ENCODE peak calls at places on chromosomes 6 and 20, in six cellular contexts. B is H1, O is GM12878, Z is HepG2, D is SK-N-SH, H is K562. I is an unnamed sample.

GRCh38 chr6:33633462-33634158 is 12.5 kb downstream of the ITPR3 start:
- DNase-seq in D (peak), B (no peak), Z (no peak), O (no peak), H (peak), I (no peak)

GRCh38 chr6:40349566-40350192 is 237.5 kb downstream of the LRFN2 start:
- DNase-seq in D (no peak), Z (no peak), B (no peak), O (no peak), H (no peak), I (no peak)

GRCh38 chr6:94651239-94651638 is 926.1 kb upstream of the MANEA start:
- DNase-seq in D (no peak), B (no peak), H (no peak), O (no peak), Z (no peak), I (no peak)

GRCh38 chr6:46491789-46492547 is 719 bp upstream of the RCAN2 start:
- DNase-seq in B (no peak), D (peak), O (no peak), Z (peak), H (no peak), I (peak)

GRCh38 chr6:46888578-46888977 is 33.2 kb downstream of the ADGRF5 start:
- DNase-seq in O (no peak), D (no peak), H (no peak), B (no peak), Z (no peak), I (no peak)

GRCh38 chr6:28383235-28384142 is 16.1 kb downstream of the ZSCAN12 start:
- DNase-seq in O (no peak), H (peak), Z (peak), B (peak), D (peak), I (peak)

GRCh38 chr6:83708546-83708969 is 343 bp downstream of the SNAP91 start:
- DNase-seq in H (no peak), D (peak), O (no peak), Z (no peak), B (peak), I (no peak)

GRCh38 chr6:98838027-98838426 is 3.7 kb downstream of the POU3F2 start:
- DNase-seq in H (no peak), O (no peak), B (no peak), D (no peak), Z (no peak), I (no peak)

GRCh38 chr6:55802259-55802658 is 73.1 kb downstream of the BMP5 start:
- DNase-seq in O (no peak), Z (no peak), D (no peak), B (no peak), H (no peak), I (no peak)

GRCh38 chr6:27871919-27872633 is 40.1 kb downstream of the OR2B2 start:
- DNase-seq in H (no peak), Z (no peak), O (peak), B (no peak), D (peak), I (no peak)

GRCh38 chr6:85516168-85516567 is 66.3 kb downstream of the NT5E start:
- DNase-seq in B (no peak), H (no peak), O (no peak), D (no peak), Z (peak), I (no peak)

GRCh38 chr6:10033223-10033829 is 381.5 kb downstream of the TFAP2A start:
- DNase-seq in B (peak), O (no peak), H (no peak), Z (peak), D (no peak), I (no peak)

GRCh38 chr6:57029213-57029612 is 17.3 kb upstream of the KIAA1586 start:
- DNase-seq in D (no peak), H (no peak), B (no peak), Z (no peak), O (no peak), I (no peak)

DNA sequence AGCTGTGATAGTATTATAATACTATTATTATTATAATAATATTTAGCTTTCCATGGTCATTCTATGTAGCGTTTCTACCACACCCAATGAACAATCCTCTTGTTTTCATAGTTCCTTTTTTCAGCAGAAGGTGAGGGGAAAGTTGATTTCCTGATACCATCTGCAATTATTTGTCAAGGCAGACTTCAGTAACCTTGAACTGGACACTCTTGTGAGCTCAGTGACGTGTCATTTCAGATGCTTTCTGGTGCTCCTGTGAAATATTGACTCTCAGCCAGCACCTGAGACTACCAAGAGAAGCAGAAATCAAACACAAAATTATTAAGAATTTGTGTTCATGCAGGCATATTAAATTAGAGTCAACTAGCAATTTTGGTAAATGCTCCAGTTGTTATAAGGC is 46.0 kb upstream of the PROKR2 start:
- DNase-seq in H (no peak), B (no peak), O (no peak), Z (peak), D (no peak), I (no peak)
- H3K4me2 ChIP-seq in H (no peak), B (no peak), O (no peak), Z (no peak), D (no peak), I (no peak)

GRCh38 chr6:151402228-151402627 is 10.9 kb upstream of the ZBTB2 start:
- DNase-seq in H (no peak), D (no peak), B (no peak), O (no peak), Z (no peak), I (no peak)
- TF ChIP-seq YY1 in H (no peak), D (no peak), B (no peak), O (no peak), Z (no peak), I (no peak)

GRCh38 chr6:143700684-143701342 is 23.0 kb downstream of the PHACTR2 start:
- DNase-seq in H (no peak), D (peak), B (no peak), O (no peak), Z (no peak), I (no peak)

GRCh38 chr6:143705564-143705963 is 27.8 kb downstream of the PHACTR2 start:
- DNase-seq in Z (peak), D (no peak), O (no peak), H (no peak), B (no peak), I (no peak)

GRCh38 chr6:143698329-143698728 is 20.6 kb downstream of the PHACTR2 start:
- DNase-seq in B (no peak), H (no peak), Z (no peak), O (no peak), D (no peak), I (no peak)

GRCh38 chr6:143698759-143699750 is 21.3 kb downstream of the PHACTR2 start:
- DNase-seq in B (no peak), D (no peak), O (no peak), Z (peak), H (peak), I (no peak)

GRCh38 chr6:143701343-143702234 is 23.8 kb downstream of the PHACTR2 start:
- DNase-seq in D (peak), B (no peak), O (no peak), Z (no peak), H (no peak), I (no peak)
- H3K4me2 ChIP-seq in D (no peak), B (no peak), O (no peak), Z (no peak), H (no peak), I (no peak)

GRCh38 chr20:3239026-3239866 is at the start of gene SLC4A11:
- DNase-seq in Z (peak), B (peak), H (peak), D (peak), O (no peak), I (peak)

GRCh38 chr20:3237958-3238615 is 903 bp downstream of the SLC4A11 start:
- DNase-seq in H (no peak), B (no peak), Z (no peak), D (peak), O (no peak), I (no peak)

GRCh38 chr20:3240776-3241363 is 1.9 kb upstream of the SLC4A11 start:
- DNase-seq in D (no peak), Z (no peak), B (no peak), H (no peak), O (no peak), I (no peak)

GRCh38 chr20:3238616-3239025 is 369 bp downstream of the SLC4A11 start:
- DNase-seq in B (no peak), Z (no peak), H (peak), D (no peak), O (no peak), I (no peak)

DNA sequence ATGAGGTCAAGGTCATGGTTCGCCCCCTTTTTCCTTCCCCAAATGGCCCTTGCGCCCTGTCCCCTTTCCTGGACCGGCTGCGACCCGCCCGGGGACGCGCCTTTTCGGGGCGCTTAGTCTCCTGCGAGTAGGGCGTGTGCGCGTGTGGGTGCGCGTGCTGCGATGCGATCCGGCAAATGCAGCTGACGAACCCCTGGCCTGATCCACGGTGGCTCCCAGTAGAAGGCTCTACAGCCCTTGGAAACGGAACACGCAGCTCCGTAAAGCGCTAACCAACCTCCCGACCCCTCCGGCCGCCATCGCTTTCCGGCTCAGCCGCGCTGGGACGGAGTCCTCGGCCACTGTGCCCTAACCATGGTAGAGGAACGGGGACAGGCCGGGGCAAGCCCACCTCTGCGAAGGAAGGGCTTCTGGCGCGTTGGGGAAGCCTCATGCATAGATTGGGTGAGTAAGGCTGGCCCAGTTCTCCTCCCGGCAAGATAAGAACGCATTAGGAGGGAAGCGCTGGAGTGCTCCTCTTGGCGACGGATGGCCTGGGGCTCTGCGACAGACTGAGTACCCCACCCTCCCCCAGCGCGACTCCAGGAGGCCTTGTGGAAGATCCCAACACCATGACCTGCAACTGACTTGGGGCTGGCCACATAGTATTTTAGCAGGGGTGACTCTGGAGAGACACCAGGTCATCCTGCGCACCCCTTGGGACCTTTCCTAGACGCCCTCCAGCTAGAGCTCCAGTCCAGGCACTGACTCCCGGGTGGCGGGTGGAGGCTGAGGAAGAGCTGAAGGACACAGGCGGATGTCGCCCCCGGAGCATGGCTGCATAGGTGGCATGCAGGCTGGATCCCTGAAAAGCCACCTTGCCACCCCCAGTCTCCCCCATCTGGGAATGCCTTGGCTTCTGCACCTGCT is 1.1 kb upstream of the SLC4A11 start:
- DNase-seq in H (peak), D (no peak), O (no peak), B (no peak), Z (no peak), I (no peak)
- TF ChIP-seq YY1 in H (no peak), D (no peak), O (no peak), B (no peak), Z (no peak), I (no peak)

GRCh38 chr20:61253264-61253639 is 1.2 kb downstream of the CDH4 start:
- DNase-seq in O (no peak), D (peak), H (no peak), Z (no peak), B (no peak), I (no peak)

GRCh38 chr20:61254881-61255589 is 3.0 kb downstream of the CDH4 start:
- DNase-seq in D (no peak), O (no peak), B (no peak), Z (no peak), H (no peak), I (no peak)

GRCh38 chr20:61252601-61253263 is 671 bp downstream of the CDH4 start:
- DNase-seq in H (no peak), O (no peak), D (peak), B (no peak), Z (no peak), I (no peak)

GRCh38 chr20:61251529-61252393 is at the start of gene CDH4:
- DNase-seq in O (no peak), Z (no peak), H (no peak), D (peak), B (no peak), I (no peak)

DNA sequence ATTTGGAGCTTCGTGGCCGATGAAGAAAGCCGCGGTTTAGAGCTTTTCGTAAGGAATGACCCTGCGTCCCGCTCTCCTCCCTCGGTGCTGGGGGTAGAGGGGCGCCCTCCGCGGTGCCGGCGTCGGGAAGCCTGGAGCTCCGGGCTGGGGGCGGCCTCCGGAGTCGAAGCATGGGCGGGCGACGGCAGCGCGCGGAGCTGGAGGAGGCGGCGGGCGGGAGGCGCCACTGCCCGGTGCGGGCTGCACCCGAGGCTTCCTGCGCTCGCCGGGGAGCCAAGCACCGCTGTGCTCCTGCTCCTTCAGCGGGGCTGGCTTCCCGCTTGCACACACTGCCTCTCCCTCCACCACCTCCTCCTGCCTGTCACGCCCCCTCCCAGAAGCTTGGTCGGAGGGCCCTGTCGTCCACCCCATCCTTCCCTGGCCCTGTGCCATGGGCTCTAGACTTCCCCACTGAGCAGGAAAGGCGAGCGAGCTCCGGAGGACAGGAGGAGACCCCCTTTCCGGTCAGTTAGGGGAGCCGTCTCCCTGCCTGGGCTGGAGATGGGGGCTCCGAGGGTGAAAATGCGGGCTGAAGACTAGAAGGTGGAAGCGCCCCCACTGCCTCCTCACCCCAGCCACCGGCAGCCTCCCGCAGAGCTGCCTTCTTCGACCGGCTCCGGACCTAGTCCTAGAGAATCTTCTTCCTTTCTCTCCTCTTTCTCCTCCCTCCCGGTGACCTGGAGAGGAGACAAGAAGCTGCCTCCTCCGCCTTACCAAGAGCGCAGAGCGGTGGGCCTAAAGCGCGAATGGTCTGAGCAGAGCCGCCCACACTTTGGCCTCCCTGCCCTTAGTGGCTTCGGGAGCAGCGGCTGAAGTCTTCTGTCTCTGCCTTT is 1.8 kb downstream of the CDH4 start:
- DNase-seq in O (no peak), D (peak), Z (no peak), H (no peak), B (no peak), I (no peak)
- H3K4me2 ChIP-seq in O (no peak), D (no peak), Z (no peak), H (no peak), B (peak), I (no peak)

GRCh38 chr6:132907915-132908314 is 93.5 kb downstream of the RPS12 start:
- DNase-seq in H (no peak), B (no peak), Z (no peak), D (no peak), O (no peak), I (peak)
- TF ChIP-seq YY1 in H (no peak), B (no peak), Z (no peak), D (no peak), O (no peak), I (no peak)

DNA sequence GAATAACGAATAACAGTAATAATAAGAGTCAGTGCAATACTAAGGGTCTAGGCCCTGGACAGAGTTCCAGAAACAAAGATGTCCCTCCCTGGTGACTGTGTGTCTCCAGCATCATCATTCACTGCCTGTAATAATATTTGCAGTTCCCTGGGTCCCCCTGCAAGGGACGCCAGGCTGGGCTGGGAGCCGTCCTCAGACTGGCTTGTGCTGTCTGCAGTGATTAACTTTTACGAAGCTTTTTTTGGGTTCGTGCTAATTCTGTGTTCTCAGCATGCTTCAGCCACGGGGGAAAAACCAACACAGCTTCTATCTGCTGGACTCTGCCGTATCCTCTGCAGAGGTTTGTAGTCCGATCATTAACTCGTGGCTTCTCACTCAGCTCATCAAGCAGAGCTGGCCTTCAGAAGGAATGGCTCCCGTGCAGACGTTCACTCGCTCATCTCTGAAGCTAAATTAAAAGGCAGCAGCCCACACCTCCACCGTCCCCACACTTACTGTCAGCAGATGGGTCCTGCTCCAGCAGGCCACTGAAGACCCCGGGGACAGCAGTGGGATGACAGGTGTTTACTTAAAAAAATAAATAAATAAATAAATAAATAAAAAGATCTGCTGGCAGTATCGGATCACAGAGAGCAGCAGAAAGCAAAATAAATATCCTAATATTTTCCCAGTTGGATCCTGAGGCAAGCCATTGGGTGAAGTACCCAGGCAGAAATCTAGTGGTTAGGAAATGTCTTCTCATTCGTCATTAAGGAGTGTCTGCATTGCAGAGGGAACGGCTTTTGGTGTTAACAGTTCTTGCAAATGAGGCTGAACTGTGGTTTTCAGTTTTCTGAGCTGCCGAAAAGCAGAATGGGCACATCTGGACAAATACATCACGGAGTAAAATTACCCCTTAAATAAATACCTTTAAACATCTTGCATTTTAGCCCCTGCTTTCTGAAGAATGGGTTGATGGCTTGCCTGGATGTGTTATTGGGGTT is 82.0 kb upstream of the MPC1 start:
- DNase-seq in Z (no peak), D (no peak), O (no peak), H (no peak), B (no peak), I (no peak)
- H3K4me2 ChIP-seq in Z (no peak), D (no peak), O (no peak), H (no peak), B (no peak), I (no peak)